ENCODE peak calls at places on chromosomes 3 and 15, in six cellular contexts. Q, E, T, A, F and L are unnamed samples.

GRCh38 chr3:138389841-138390581 is 41.6 kb downstream of the MRAS start:
- DNase-seq in Q (no peak), E (no peak), T (no peak), A (no peak), F (no peak), L (no peak)

GRCh38 chr3:160490166-160490565 is 40.6 kb upstream of the TRIM59 start:
- DNase-seq in Q (no peak), E (no peak), T (no peak), A (no peak), F (no peak), L (no peak)

GRCh38 chr3:167198949-167199348 is 181.1 kb downstream of the ZBBX start:
- DNase-seq in Q (no peak), E (no peak), T (no peak), A (no peak), F (peak), L (no peak)

GRCh38 chr3:53597136-53597915 is 102.9 kb downstream of the CACNA1D start:
- DNase-seq in Q (no peak), E (peak), T (no peak), A (no peak), F (no peak), L (no peak)

GRCh38 chr3:173617490-173617889 is 219.9 kb downstream of the NLGN1 start:
- DNase-seq in Q (no peak), E (no peak), T (no peak), A (no peak), F (no peak), L (no peak)

GRCh38 chr15:70627734-70628541 is 135.4 kb downstream of the UACA start:
- DNase-seq in Q (no peak), E (no peak), T (no peak), A (no peak), F (peak), L (no peak)

GRCh38 chr3:170058127-170058526 is 20.3 kb downstream of the GPR160 start:
- DNase-seq in Q (no peak), E (no peak), T (no peak), A (no peak), F (no peak), L (no peak)

GRCh38 chr15:101028772-101029438 is 109.7 kb downstream of the LRRK1 start:
- DNase-seq in Q (no peak), E (peak), T (no peak), A (no peak), F (no peak), L (no peak)